ENCODE peak calls at places on chromosome 14, in four cellular contexts. Z, Q, W and M are unnamed samples.

GRCh38 chr14:32545109-32545857 is 216.2 kb downstream of the AKAP6 start:
- DNase-seq in Z (no peak), Q (no peak), W (no peak), M (no peak)

GRCh38 chr14:93039649-93040315 is 75.9 kb downstream of the ITPK1 start:
- DNase-seq in Z (no peak), W (no peak), Q (no peak), M (no peak)

GRCh38 chr14:90629471-90629870 is 186.8 kb downstream of the TTC7B start:
- DNase-seq in Q (no peak), W (no peak), Z (no peak), M (no peak)

GRCh38 chr14:55582741-55583140 is 2.7 kb downstream of the KTN1 start:
- DNase-seq in W (no peak), Z (no peak), Q (no peak), M (no peak)

GRCh38 chr14:99784508-99784907 is 8.7 kb upstream of the EML1 start:
- DNase-seq in Z (no peak), Q (no peak), W (peak; percentile 92), M (no peak)

GRCh38 chr14:21136024-21136423 is 19.8 kb downstream of the OR5AU1 start:
- DNase-seq in Z (no peak), W (peak; percentile 35), Q (peak; percentile 20), M (peak; percentile 26)

GRCh38 chr14:70078329-70078728 is 110.4 kb downstream of the SLC8A3 start:
- DNase-seq in Q (no peak), W (no peak), Z (no peak), M (no peak)

GRCh38 chr14:101774006-101774755 is 12.7 kb downstream of the PPP2R5C start:
- DNase-seq in Z (no peak), W (no peak), Q (no peak), M (no peak)

GRCh38 chr14:61174395-61175386 is 106.4 kb downstream of the TMEM30B start:
- DNase-seq in Q (no peak), Z (no peak), W (no peak), M (no peak)

GRCh38 chr14:104572668-104573067 is 6.9 kb upstream of the C14orf180 start:
- DNase-seq in Z (no peak), W (no peak), Q (no peak), M (no peak)

GRCh38 chr14:21343035-21343794 is 40.6 kb downstream of the SUPT16H start:
- DNase-seq in Z (no peak), Q (no peak), W (no peak), M (no peak)

GRCh38 chr14:58702466-58703148 is 64.8 kb downstream of the DACT1 start:
- DNase-seq in Q (no peak), W (no peak), Z (no peak), M (no peak)

DNA sequence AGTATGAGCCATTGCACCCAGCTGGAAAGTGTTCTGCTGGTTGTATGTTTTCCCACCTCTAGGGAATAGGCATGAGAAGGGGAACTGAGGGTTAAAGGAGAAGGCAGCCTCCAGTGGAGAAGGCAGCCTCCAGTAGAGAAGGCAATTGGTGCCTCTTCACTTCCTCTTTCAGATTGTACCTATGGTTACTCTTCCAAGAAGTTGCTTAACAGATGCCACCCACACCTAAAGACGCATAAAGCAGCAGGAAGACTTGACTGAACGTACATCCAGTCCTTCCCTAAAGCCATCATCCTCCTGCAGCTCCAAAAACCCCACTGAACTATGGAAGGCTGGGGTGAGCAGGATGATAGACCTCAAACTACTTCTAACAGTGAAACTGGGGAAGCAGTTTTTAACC is 13.1 kb downstream of the DPF3 start:
- DNase-seq in Q (no peak), W (no peak), Z (no peak), M (no peak)
- TF ChIP-seq ELF4 in Q (no peak), W (no peak), Z (no peak), M (no peak)

DNA sequence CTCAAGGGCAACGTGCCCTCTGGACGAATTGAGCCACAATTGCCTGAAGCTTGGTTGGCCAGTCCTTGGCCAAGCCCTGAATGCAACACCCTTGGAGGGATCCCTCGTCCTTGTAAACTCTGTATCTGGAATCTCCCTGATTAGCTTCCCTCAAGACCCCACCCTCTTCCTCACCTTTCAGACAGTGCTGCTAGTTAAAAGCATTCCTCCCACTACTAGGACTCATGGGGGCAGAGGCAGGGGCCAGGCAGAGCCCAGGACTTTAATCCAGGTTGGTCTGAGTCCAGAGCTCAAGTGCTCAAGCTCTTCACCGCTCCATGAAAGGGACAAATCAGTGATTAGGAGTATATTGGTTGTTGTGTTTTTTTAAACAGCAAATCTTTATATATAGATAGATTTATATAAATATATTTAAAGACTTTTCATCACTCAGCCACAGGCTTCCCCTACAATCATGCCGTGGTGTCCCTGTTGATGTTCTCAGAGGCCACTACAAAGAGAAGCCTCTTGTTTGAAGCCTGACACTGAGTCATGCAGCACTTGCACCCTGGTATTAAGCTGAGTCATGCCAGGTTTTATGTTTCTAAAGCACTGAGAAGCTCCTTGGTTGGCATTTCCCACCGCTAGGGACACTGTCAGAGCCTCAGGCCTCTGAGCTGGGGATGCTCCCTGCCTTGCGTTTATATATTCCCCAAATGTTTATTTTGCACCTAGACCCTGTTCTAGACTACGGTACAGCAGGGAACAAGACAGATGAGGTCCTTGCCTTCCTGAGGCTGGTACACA is 53.8 kb upstream of the GSC start:
- DNase-seq in W (peak; percentile 65), Z (no peak), Q (peak; percentile 10), M (no peak)
- TF ChIP-seq ELF4 in W (no peak), Z (no peak), Q (no peak), M (no peak)

DNA sequence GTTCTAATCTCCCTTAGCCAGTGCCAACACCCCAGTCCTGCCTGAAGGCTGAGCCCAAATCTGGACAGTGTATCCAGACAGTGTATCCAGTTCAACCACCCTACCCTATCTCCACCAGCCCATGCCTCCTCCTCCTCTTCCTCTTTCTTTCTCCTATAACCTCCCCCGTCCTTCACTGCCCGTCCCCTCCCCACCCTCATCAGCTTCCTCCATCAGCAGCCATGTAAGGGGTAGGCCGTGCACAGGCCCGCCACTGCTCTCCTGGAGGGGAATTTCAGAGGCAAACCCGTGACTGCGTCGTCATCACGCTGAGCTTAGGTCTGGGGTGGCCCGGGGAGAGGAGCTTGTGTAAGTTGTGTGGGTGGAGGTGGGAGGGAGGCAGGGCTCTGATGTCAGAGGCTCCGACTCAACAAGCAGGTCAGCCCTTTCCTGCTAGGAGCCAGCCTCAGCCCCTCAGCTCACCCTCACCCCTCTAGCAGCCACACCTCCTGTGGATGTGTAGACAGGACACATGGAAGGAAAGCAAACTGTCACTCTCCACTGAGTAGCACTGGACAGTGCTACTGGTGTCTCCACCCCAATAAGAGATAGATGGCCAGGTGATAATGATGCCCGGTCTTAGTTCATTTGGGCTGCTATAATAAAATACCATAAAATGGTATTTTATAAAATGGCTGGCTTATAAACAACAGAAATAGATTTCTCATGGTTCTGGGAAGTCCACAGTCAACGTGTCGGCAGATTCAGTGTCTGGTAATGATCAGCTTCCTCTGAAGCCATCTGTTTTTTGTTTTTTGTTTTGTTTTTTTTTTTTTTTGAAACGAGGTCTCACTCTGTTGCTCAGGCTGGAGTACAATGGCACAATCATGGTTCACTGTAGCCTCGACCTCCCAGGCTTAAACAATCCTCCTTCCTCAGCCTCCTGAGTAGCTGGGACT is 50.4 kb downstream of the IRF2BPL start:
- DNase-seq in W (peak; percentile 52), Q (peak; percentile 67), Z (no peak), M (no peak)
- TF ChIP-seq ELF4 in W (no peak), Q (no peak), Z (no peak), M (no peak)

GRCh38 chr14:31207287-31207745 is 277 bp downstream of the HECTD1 start:
- DNase-seq in Q (no peak), W (no peak), Z (no peak), M (no peak)

GRCh38 chr14:31204593-31205534 is 2.7 kb downstream of the HECTD1 start:
- DNase-seq in W (no peak), Q (no peak), Z (no peak), M (no peak)

GRCh38 chr14:31207746-31208545 is at the start of gene HECTD1:
- DNase-seq in Q (peak; percentile 85), Z (peak; percentile 89), W (peak; percentile 93), M (peak; percentile 88)

GRCh38 chr14:31205681-31206535 is 1.7 kb downstream of the HECTD1 start:
- DNase-seq in W (peak; percentile 99), Z (no peak), Q (peak; percentile 10), M (peak; percentile 17)

DNA sequence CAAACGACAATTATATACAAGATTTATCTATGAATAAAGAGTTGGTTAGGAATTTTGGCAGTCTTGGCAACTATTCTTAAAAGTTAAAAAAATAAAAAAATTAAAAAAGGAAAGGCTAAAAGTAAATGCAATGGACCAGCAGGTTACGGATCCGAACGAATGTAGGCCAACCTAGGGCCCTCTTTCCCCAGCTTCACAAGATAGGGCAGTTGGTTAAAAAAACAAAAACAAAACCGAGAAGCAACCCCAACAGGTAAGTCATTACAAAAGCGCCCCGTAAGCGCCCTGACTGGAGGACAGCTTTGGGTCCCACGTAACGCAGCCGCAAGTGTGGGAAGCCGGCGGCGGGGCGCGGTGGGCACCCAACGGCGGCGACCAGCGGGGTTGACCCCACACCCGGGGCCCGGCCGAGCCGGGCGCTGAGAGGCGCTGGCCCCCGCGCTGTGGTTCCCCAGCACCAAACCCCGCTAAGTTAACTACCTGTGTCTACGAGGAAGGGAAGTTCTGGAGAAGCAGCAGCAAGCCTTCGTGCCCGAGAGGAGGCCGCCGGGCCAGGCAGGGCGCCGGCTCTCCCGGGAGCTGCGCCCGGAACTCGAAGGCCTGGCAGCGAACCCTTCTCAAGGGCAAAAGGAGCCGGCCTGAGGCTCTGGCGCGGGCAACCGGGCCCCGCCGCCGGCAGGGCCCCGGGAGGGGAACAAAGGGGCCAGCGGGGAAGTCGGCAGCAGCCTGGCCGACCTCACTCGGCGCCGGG is 882 bp downstream of the HECTD1 start:
- DNase-seq in W (peak; percentile 50), Z (peak; percentile 31), Q (peak; percentile 12), M (peak; percentile 18)
- TF ChIP-seq ELF4 in W (peak; percentile 64), Z (no peak), Q (no peak), M (no peak)

DNA sequence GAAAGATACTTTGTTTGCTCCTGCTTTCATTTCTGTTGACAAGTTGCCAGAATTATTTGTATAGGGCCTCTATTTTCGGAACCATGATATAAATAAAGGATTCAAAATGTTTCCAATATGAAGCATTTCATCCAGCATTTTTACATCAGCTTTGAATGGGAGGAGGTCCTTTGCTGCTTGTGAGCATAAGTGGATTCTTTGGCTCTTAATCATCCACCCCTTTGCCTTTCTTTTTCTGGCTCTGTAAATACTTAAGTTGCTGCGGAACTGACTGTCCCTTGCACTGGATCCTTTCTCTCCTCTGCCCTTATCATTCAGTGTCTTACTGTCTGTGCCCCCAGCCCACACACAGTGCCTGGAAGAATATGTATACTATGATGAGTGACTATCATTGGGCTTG is 357.3 kb upstream of the RGS6 start:
- DNase-seq in W (no peak), Q (no peak), Z (no peak), M (no peak)
- TF ChIP-seq ELF4 in W (no peak), Q (no peak), Z (no peak), M (no peak)

DNA sequence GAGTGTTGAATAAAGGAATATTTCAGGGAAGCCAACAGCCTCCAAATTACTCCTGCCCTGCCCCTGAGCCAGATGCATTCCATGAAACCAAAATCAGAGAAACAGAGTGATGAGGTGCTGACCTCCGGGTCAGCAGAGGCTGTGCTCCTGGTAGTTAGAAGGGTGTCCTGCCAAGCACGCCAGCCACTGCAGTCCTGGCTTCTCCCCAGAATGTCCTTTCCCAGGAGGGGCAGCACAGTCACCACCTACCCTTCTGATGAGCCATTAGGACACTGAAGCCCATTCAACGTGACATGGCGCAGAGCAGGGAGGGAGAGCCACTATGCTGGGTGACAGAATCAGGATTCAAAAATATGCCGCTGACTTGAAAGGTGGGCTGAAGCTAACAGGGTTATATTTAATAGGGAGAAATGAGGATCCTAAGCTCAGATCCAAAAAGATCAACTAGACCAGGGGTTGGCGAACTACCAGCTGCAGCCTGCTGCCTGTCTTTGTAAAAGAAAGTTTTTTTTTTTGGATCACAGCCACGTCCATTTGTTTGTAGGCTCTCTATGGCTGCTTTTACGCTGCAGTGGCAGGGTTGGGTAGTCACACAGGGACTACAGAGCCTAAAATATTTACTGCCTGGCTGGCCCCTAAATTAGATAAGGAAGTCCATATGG is 34.5 kb upstream of the PLEK2 start:
- DNase-seq in Z (no peak), W (no peak), Q (no peak), M (no peak)
- TF ChIP-seq ELF4 in Z (no peak), W (no peak), Q (no peak), M (no peak)